ENCODE peak calls at places on chromosome 18, in six cellular contexts. H, N, A, L, J and O are unnamed samples.

GRCh38 chr18:46325836-46326235 is 221.7 kb downstream of the HAUS1 start:
- DNase-seq in N (no peak), H (no peak), L (no peak), A (no peak), J (no peak), O (no peak)

GRCh38 chr18:80252136-80252535 is 4.8 kb upstream of the PARD6G start:
- DNase-seq in H (no peak), L (no peak), A (no peak), N (no peak), J (no peak), O (no peak)

GRCh38 chr18:72898870-72899840 is 31.4 kb upstream of the NETO1 start:
- DNase-seq in A (no peak), L (no peak), J (no peak), N (no peak), H (no peak), O (no peak)

GRCh38 chr18:6509417-6510198 is 94.9 kb upstream of the L3MBTL4 start:
- DNase-seq in L (peak), N (no peak), J (peak), H (no peak), A (no peak), O (no peak)

GRCh38 chr18:8771930-8772329 is 66.6 kb downstream of the MTCL1 start:
- DNase-seq in A (no peak), J (no peak), H (peak), N (no peak), L (no peak), O (peak)

GRCh38 chr18:69387181-69387580 is 13.5 kb upstream of the DOK6 start:
- DNase-seq in H (no peak), N (no peak), L (no peak), A (no peak), J (peak), O (no peak)

GRCh38 chr18:77115461-77115907 is 17.1 kb downstream of the MBP start:
- DNase-seq in L (no peak), J (no peak), N (no peak), A (no peak), H (no peak), O (no peak)

GRCh38 chr18:23354625-23355024 is 98.5 kb upstream of the RIOK3 start:
- DNase-seq in L (no peak), J (no peak), H (no peak), N (no peak), A (no peak), O (peak)

GRCh38 chr18:10559566-10560456 is 34.0 kb downstream of the NAPG start:
- DNase-seq in A (no peak), N (no peak), H (no peak), J (no peak), L (no peak), O (peak)

GRCh38 chr18:80046961-80047541 is 12.8 kb downstream of the RBFA start:
- DNase-seq in N (no peak), L (no peak), H (no peak), J (no peak), A (no peak), O (no peak)

GRCh38 chr18:79927597-79928562 is 23.6 kb downstream of the SLC66A2 start:
- DNase-seq in L (no peak), J (no peak), H (peak), N (peak), A (no peak), O (no peak)

GRCh38 chr18:21112543-21113105 is 1.0 kb upstream of the ROCK1 start:
- DNase-seq in L (no peak), H (no peak), J (no peak), A (no peak), N (no peak), O (peak)

GRCh38 chr18:45557296-45557695 is 58.0 kb upstream of the SLC14A2 start:
- DNase-seq in N (no peak), J (no peak), H (no peak), L (no peak), A (no peak), O (no peak)

GRCh38 chr18:45357681-45358470 is 257.4 kb upstream of the SLC14A2 start:
- DNase-seq in H (no peak), J (no peak), A (no peak), N (no peak), L (no peak), O (no peak)

GRCh38 chr18:80108122-80108536 is 933 bp upstream of the ADNP2 start:
- DNase-seq in L (no peak), H (no peak), J (no peak), N (peak), A (no peak), O (no peak)

GRCh38 chr18:70132999-70133398 is 72.5 kb downstream of the RTTN start:
- DNase-seq in N (no peak), A (no peak), H (no peak), J (no peak), L (peak), O (no peak)

GRCh38 chr18:37847544-37847943 is 281.9 kb upstream of the CELF4 start:
- DNase-seq in H (no peak), L (no peak), N (no peak), A (no peak), J (no peak), O (no peak)

GRCh38 chr18:46385124-46385523 is 271.9 kb downstream of the LOXHD1 start:
- DNase-seq in A (no peak), H (no peak), L (no peak), N (no peak), J (no peak), O (no peak)

GRCh38 chr18:76767954-76768353 is 54.4 kb upstream of the ZNF236 start:
- DNase-seq in H (no peak), L (no peak), N (no peak), A (no peak), J (no peak), O (no peak)

GRCh38 chr18:24050916-24051255 is 36.3 kb downstream of the TTC39C start:
- DNase-seq in A (no peak), N (no peak), H (no peak), L (no peak), J (no peak), O (no peak)

GRCh38 chr18:42351455-42351854 is 396.4 kb downstream of the PIK3C3 start:
- DNase-seq in L (no peak), A (no peak), N (no peak), H (no peak), J (peak), O (no peak)

GRCh38 chr18:13361422-13361821 is 142.9 kb downstream of the LDLRAD4 start:
- DNase-seq in A (no peak), N (no peak), J (no peak), H (no peak), L (no peak), O (no peak)

GRCh38 chr18:34543940-34544339 is 166.2 kb upstream of the DTNA start:
- DNase-seq in L (no peak), J (no peak), N (no peak), A (no peak), H (no peak), O (no peak)

GRCh38 chr18:45923138-45923537 is 44.0 kb downstream of the EPG5 start:
- DNase-seq in N (no peak), A (no peak), L (no peak), H (no peak), J (no peak), O (no peak)

GRCh38 chr18:12041561-12041960 is 52.1 kb upstream of the ANKRD62 start:
- DNase-seq in L (no peak), H (no peak), A (no peak), J (no peak), N (no peak), O (no peak)

GRCh38 chr18:46155652-46156051 is 51.5 kb downstream of the HAUS1 start:
- DNase-seq in A (no peak), H (no peak), N (no peak), L (no peak), J (no peak), O (no peak)

GRCh38 chr18:63161728-63162195 is 157.8 kb downstream of the BCL2 start:
- DNase-seq in N (peak), J (no peak), A (no peak), L (peak), H (peak), O (peak)

GRCh38 chr18:77366725-77367641 is 117.3 kb downstream of the GALR1 start:
- DNase-seq in A (no peak), N (no peak), H (no peak), L (peak), J (peak), O (no peak)

GRCh38 chr18:57131782-57132181 is 15.1 kb upstream of the BOD1L2 start:
- DNase-seq in J (no peak), H (no peak), L (peak), A (no peak), N (no peak), O (no peak)

GRCh38 chr18:40414155-40414754 is 1540.8 kb upstream of the PIK3C3 start:
- DNase-seq in N (no peak), A (no peak), H (no peak), J (no peak), L (no peak), O (no peak)
- TF ChIP-seq POLR2AphosphoS5 in N (no peak), A (no peak), H (no peak), J (no peak), L (no peak), O (no peak)

GRCh38 chr18:31565345-31565744 is 26.3 kb upstream of the TTR start:
- DNase-seq in H (no peak), A (no peak), L (no peak), N (no peak), J (no peak), O (no peak)
- TF ChIP-seq POLR2AphosphoS5 in H (no peak), A (no peak), L (no peak), N (no peak), J (no peak), O (no peak)

DNA sequence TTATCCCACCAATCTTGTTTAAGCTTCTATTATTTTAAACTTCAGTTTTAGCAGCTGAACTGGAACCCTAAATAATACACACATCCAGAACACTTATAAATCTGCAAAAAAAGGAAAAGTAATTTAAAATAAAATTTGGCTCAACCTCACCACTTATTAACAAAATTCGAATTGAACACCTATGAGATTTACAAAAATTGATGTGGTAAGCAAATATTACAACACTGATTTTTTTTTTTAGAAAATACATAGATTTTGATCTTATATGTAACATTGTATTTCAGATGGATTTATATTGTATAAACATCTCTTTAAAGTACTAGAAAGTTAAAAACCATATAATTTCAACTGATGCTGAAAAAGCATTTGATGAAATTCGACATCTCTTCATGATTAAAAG is 81.3 kb upstream of the DYNAP start:
- DNase-seq in J (no peak), A (no peak), N (no peak), H (no peak), L (no peak), O (no peak)
- TF ChIP-seq POLR2AphosphoS5 in J (no peak), A (no peak), N (no peak), H (no peak), L (no peak), O (no peak)

GRCh38 chr18:58222439-58223125 is 178.6 kb downstream of the NEDD4L start:
- DNase-seq in A (no peak), H (no peak), L (no peak), J (no peak), N (no peak), O (no peak)

GRCh38 chr18:58225101-58225500 is 181.1 kb downstream of the NEDD4L start:
- DNase-seq in J (no peak), H (no peak), N (no peak), L (no peak), A (no peak), O (no peak)

GRCh38 chr18:58226476-58226875 is 182.4 kb downstream of the NEDD4L start:
- DNase-seq in L (no peak), A (no peak), H (no peak), J (no peak), N (no peak), O (no peak)

GRCh38 chr18:58224425-58224750 is 180.4 kb downstream of the NEDD4L start:
- DNase-seq in A (no peak), J (no peak), H (no peak), L (no peak), N (no peak), O (no peak)

DNA sequence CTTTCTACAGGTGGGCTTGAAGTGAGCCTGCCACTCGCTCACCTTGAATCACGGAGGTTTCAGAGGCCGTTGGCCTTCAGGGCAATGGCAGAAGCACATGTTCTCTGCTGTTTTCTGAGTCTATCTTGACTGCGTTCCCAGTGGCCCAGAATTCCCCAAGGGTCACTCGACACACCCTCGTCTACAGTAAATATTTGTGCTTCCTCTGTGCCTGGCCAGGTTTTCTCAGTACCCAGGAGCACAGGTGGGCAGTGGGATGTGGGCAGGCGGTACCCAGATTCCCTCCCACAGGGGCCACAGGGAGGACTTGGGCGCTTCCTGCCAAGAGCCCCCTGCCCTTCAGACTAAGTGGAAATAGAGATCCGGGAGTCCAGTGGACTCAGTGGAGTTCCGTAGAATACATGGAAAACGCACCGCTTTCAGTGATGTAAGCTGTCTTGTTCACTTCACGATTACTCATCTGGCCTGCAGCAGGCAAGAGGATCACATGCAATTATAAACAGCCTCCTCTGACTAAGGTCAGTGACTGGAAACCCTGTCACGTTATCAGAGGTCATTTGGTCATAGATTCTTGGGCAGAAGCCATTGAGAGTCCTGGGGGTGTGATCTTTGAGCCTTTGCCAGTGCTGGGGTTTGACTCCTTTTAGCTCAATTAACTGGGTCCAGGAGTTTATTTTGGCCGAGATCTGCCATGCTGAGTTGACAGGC is 179.8 kb downstream of the NEDD4L start:
- DNase-seq in A (no peak), L (peak), J (no peak), N (no peak), H (peak), O (peak)
- TF ChIP-seq POLR2AphosphoS5 in A (no peak), L (peak), J (no peak), N (no peak), H (peak), O (peak)

DNA sequence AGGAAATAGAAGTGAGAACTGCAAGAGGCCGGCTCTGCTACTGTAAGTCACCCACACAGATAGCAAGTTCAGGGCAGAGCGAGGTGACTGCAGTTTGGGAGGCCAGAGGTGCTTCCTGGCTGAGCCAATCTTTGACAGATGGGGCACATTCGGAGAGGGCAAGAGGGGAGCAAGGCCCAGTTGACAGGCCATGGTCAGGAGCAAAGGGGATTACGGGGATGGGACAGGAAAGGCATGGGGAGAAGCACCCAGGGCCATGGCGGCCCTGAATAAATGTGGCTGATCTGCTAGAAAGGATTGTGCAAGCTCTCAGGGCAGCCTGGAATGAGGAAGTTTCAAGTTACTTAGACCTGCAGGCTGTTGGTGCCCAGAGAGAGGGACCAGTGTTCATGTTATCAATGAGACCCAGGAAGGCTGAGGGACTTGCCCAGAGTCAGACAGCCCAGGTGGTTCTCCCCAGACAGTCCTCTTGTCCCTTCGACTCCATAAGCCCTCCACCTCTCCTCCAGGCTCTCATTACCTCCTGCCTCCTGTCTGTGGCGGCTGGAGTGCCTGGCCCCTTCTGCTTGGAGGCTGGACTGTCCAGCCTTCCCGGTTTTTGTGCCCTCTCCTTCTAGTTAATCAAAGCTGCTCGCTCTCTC is 123.3 kb downstream of the CTIF start:
- DNase-seq in J (peak), A (peak), L (peak), N (no peak), H (no peak), O (peak)
- TF ChIP-seq POLR2AphosphoS5 in J (no peak), A (no peak), L (peak), N (no peak), H (no peak), O (no peak)

GRCh38 chr18:61782545-61782944 is 110.3 kb downstream of the RNF152 start:
- DNase-seq in H (no peak), N (no peak), L (no peak), J (no peak), A (no peak), O (no peak)

GRCh38 chr18:61785588-61785987 is 107.2 kb downstream of the RNF152 start:
- DNase-seq in J (no peak), L (no peak), H (no peak), A (no peak), N (no peak), O (no peak)
- TF ChIP-seq POLR2AphosphoS5 in J (no peak), L (no peak), H (no peak), A (no peak), N (no peak), O (no peak)

DNA sequence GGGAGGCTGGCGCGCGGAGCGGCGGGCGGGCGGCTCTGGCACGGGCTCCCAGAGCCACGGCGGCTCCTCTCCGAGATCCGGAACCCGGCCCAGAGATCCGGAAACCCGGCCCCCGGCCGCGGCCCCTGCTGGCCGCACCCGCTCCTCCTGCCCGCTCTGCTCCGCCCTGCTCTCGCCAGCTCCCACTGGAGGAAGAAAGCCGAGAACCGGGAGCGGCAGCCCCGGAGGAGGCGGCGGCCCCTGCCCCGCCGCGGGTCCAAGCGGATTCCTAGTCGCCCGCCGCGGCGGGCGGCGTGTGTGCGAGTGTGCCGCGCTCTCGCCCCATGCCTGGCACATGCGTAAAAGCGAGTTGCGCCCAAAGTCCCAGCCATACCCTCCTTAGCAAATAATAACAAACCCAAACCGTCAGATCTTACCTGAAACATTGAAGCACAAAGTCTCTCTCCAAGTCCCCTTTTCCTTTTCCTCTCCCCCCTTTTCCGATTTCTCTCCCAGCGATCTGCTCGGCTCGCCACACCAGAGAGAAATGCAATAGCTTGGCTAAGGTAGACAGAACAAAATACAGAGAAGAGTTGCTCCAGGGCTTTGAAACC is 108.7 kb upstream of the KCTD1 start:
- DNase-seq in H (peak), A (no peak), J (peak), N (peak), L (peak), O (no peak)
- TF ChIP-seq POLR2AphosphoS5 in H (peak), A (no peak), J (no peak), N (peak), L (peak), O (no peak)

GRCh38 chr18:25590456-25590855 is 238.5 kb upstream of the ZNF521 start:
- DNase-seq in A (no peak), H (no peak), L (no peak), J (no peak), N (no peak), O (no peak)

GRCh38 chr18:25592804-25593360 is 240.9 kb upstream of the ZNF521 start:
- DNase-seq in L (no peak), N (no peak), J (peak), A (no peak), H (no peak), O (no peak)

GRCh38 chr18:25595274-25595673 is 243.3 kb upstream of the ZNF521 start:
- DNase-seq in L (no peak), N (no peak), H (no peak), A (no peak), J (no peak), O (no peak)

GRCh38 chr18:25599443-25599842 is 247.5 kb upstream of the ZNF521 start:
- DNase-seq in H (no peak), J (no peak), A (no peak), N (no peak), L (no peak), O (no peak)

DNA sequence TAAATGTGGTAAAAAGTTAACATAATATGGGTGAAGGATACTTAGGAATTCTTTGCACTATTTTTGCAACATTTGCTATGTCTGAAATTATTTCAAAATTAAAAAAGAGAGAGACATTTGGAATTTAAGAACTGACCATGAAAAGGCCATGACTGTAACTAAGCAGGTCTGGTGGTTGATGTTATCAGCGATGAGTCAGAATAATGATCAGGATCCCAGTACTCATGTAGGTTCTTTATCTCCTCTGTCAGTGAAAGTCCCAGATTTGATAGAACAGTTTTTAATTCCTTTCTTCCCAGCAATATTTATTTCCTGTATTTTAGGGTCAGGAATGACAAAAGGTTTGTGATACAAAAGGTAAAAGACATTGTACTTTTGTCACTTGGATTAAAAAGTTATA is 242.4 kb upstream of the ZNF521 start:
- DNase-seq in J (no peak), H (no peak), A (no peak), N (no peak), L (no peak), O (no peak)
- TF ChIP-seq POLR2AphosphoS5 in J (no peak), H (no peak), A (no peak), N (no peak), L (no peak), O (no peak)